ENCODE peak calls at places on chromosomes 5 and 9, in six cellular contexts. X is tibial nerve, J is tibial artery, E is HFF-Myc, C is osteocyte, Q is AG09309. Z is an unnamed sample.
A peak's percentile ranks its signal among the peaks of the same experiment; 100 is the strongest.

GRCh38 chr5:100560860-100561259 is 25.7 kb downstream of the FAM174A start:
- DNase-seq in X (no peak), J (no peak), E (no peak), C (no peak), Q (no peak), Z (no peak)

GRCh38 chr9:6708732-6709131 is 49.0 kb upstream of the KDM4C start:
- DNase-seq in X (no peak), J (no peak), E (no peak), C (no peak), Q (no peak), Z (no peak)

GRCh38 chr9:99345936-99346335 is 123.9 kb downstream of the SEC61B start:
- DNase-seq in X (no peak), J (no peak), E (no peak), C (no peak), Q (no peak), Z (no peak)

GRCh38 chr5:90855296-90855990 is 296.8 kb downstream of the ADGRV1 start:
- DNase-seq in X (no peak), J (no peak), E (no peak), C (no peak), Q (no peak), Z (no peak)

GRCh38 chr5:42811591-42812392 is at the start of gene SELENOP:
- DNase-seq in X (peak; percentile 84), J (peak; percentile 67), E (no peak), C (no peak), Q (no peak), Z (peak; percentile 14)

GRCh38 chr5:10354048-10354872 is 765 bp downstream of the MARCHF6 start:
- DNase-seq in X (peak; percentile 44), J (no peak), E (no peak), C (no peak), Q (no peak), Z (no peak)

GRCh38 chr5:150172563-150172962 is 6.0 kb downstream of the CDX1 start:
- DNase-seq in X (no peak), J (no peak), E (no peak), C (no peak), Q (no peak), Z (no peak)

GRCh38 chr9:121372239-121372562 is 2.2 kb upstream of the STOM start:
- DNase-seq in X (no peak), J (no peak), E (no peak), C (no peak), Q (no peak), Z (no peak)

GRCh38 chr9:27349681-27350080 is 52.7 kb upstream of the EQTN start:
- DNase-seq in X (no peak), J (no peak), E (no peak), C (no peak), Q (no peak), Z (no peak)

GRCh38 chr5:68440666-68441065 is 225.1 kb downstream of the PIK3R1 start:
- DNase-seq in X (no peak), J (no peak), E (no peak), C (no peak), Q (no peak), Z (no peak)

GRCh38 chr5:115179959-115180709 is 10.4 kb upstream of the TRIM36 start:
- DNase-seq in X (no peak), J (peak; percentile 68), E (no peak), C (no peak), Q (no peak), Z (no peak)

GRCh38 chr9:84974790-84975189 is 305.3 kb downstream of the NTRK2 start:
- DNase-seq in X (no peak), J (no peak), E (no peak), C (no peak), Q (no peak), Z (no peak)

GRCh38 chr5:147773587-147773986 is 8.9 kb downstream of the JAKMIP2 start:
- DNase-seq in X (no peak), J (no peak), E (no peak), C (no peak), Q (no peak), Z (no peak)

GRCh38 chr9:63817622-63818518 is 1467.1 kb downstream of the FOXD4L5 start:
- DNase-seq in X (no peak), J (peak; percentile 80), E (no peak), C (peak; percentile 94), Q (no peak), Z (no peak)

GRCh38 chr9:22117511-22118388 is 108.6 kb upstream of the CDKN2B start:
- DNase-seq in X (no peak), J (no peak), E (no peak), C (no peak), Q (no peak), Z (no peak)

GRCh38 chr5:52010430-52010829 is 627.2 kb downstream of the ISL1 start:
- DNase-seq in X (no peak), J (no peak), E (no peak), C (no peak), Q (no peak), Z (no peak)

GRCh38 chr5:52007230-52007858 is 624.1 kb downstream of the ISL1 start:
- DNase-seq in X (no peak), J (no peak), E (peak; percentile 22), C (no peak), Q (no peak), Z (no peak)
- TF ChIP-seq CTCF in X (peak; percentile 27), J (no peak), E (peak; percentile 65), C (peak; percentile 73), Q (peak; percentile 28), Z (peak; percentile 45)

GRCh38 chr5:141402553-141403328 is at the start of gene PCDHGA9:
- DNase-seq in X (no peak), J (peak; percentile 59), E (no peak), C (no peak), Q (no peak), Z (no peak)
- TF ChIP-seq CTCF in X (peak; percentile 8), J (no peak), E (peak; percentile 41), C (peak; percentile 27), Q (peak; percentile 33), Z (peak; percentile 36)

DNA sequence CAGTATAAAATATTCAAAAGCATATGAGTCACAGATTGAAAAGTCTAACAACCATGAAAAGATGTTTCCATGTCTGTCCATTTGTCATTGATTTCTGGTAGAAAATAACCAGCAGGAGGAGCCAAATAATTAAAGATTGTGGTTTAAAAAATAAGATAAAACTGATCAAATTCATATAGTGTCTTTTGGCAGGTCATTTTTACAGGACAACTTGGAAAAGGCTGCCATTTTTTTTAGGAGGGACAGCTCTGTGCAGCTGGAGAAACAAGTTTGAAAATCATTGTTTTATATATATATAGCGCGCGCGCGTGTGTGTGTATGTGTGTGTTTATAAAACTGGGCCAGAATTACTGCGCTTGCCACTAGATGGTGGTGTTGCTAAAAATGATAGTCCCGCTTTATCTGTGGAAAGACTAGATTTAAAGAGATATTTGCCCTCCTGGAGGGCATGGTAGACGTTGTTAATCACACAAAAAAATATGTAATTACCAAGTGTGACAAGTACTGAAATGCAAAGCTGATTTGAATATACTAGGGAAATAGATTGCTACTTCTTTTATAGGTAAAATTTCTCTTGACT is 1.3 kb upstream of the TRMO start:
- DNase-seq in X (peak; percentile 94), J (peak; percentile 84), E (peak; percentile 63), C (peak; percentile 88), Q (no peak), Z (peak; percentile 62)
- TF ChIP-seq CTCF in X (peak; percentile 80), J (peak; percentile 73), E (peak; percentile 70), C (peak; percentile 92), Q (peak; percentile 71), Z (peak; percentile 64)

GRCh38 chr5:172556262-172556661 is 84.8 kb upstream of the NEURL1B start:
- DNase-seq in X (no peak), J (no peak), E (no peak), C (no peak), Q (no peak), Z (no peak)
- TF ChIP-seq CTCF in X (no peak), J (no peak), E (no peak), C (no peak), Q (no peak), Z (no peak)

GRCh38 chr9:32550046-32550608 is 2.0 kb upstream of the SMIM27 start:
- DNase-seq in X (no peak), J (no peak), E (no peak), C (no peak), Q (no peak), Z (no peak)
- TF ChIP-seq CTCF in X (no peak), J (no peak), E (no peak), C (peak; percentile 25), Q (peak; percentile 11), Z (peak; percentile 24)

DNA sequence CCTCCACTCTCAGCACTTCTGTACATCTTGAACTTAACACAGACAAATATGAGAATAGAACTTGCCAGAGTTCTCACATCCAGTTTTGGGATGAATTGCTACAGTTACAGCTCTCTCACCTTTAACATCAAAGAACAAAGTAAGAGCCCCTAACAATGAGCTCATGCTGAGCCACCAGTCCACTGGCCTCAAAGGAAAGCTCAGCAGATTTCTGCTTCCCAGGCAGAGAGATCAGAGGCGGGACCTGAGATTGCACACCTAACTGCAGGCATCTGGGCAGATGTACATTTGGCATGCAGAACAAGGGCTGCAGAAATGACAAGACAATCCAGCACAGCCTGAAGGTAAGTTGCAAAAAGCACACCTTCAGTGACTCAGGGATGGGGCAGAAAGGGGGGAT is 300.9 kb downstream of the MRPS30 start:
- DNase-seq in X (no peak), J (no peak), E (no peak), C (no peak), Q (no peak), Z (no peak)
- TF ChIP-seq CTCF in X (no peak), J (no peak), E (no peak), C (no peak), Q (no peak), Z (no peak)

GRCh38 chr9:132185164-132186009 is 23.5 kb downstream of the NTNG2 start:
- DNase-seq in X (no peak), J (no peak), E (no peak), C (no peak), Q (no peak), Z (no peak)

GRCh38 chr9:132183715-132184114 is 21.9 kb downstream of the NTNG2 start:
- DNase-seq in X (no peak), J (no peak), E (no peak), C (no peak), Q (no peak), Z (no peak)

GRCh38 chr9:132183134-132183533 is 21.3 kb downstream of the NTNG2 start:
- DNase-seq in X (no peak), J (no peak), E (no peak), C (no peak), Q (no peak), Z (no peak)

GRCh38 chr9:132181796-132182521 is 20.1 kb downstream of the NTNG2 start:
- DNase-seq in X (peak; percentile 6), J (no peak), E (no peak), C (no peak), Q (no peak), Z (no peak)

GRCh38 chr9:132182609-132183073 is 20.8 kb downstream of the NTNG2 start:
- DNase-seq in X (no peak), J (no peak), E (no peak), C (no peak), Q (no peak), Z (no peak)
- TF ChIP-seq CTCF in X (no peak), J (no peak), E (peak; percentile 22), C (peak; percentile 28), Q (no peak), Z (no peak)